ENCODE peak calls at places on chromosomes 13 and 19, in seven cellular contexts. U is mesendoderm, E is IMR-90, B is mesenchymal stem cell, T is H1, O is neuronal stem cell, V is trophoblast cell. K is an unnamed sample.

GRCh38 chr19:38877781-38878574 is at the start of gene RINL:
- DNase-seq in U (no peak), E (no peak), B (no peak), T (no peak), O (no peak), V (no peak), K (peak; percentile 48)

GRCh38 chr13:34657716-34658115 is 284.4 kb upstream of the NBEA start:
- DNase-seq in U (no peak), E (peak; percentile 24), B (peak; percentile 64), T (no peak), O (no peak), V (no peak), K (no peak)

GRCh38 chr19:2095338-2095938 is 688 bp downstream of the MOB3A start:
- DNase-seq in U (no peak), E (no peak), B (peak; percentile 12), T (no peak), O (no peak), V (peak; percentile 15), K (no peak)

GRCh38 chr19:18596752-18597157 is 8.2 kb downstream of the REX1BD start:
- DNase-seq in U (peak; percentile 63), E (no peak), B (no peak), T (peak; percentile 91), O (no peak), V (peak; percentile 57), K (peak; percentile 92)

GRCh38 chr13:44779085-44779484 is 203.0 kb upstream of the TSC22D1 start:
- DNase-seq in U (no peak), E (no peak), B (no peak), T (no peak), O (no peak), V (no peak), K (no peak)

GRCh38 chr19:3253270-3253669 is 28.8 kb downstream of the CELF5 start:
- DNase-seq in U (peak; percentile 45), E (no peak), B (no peak), T (no peak), O (no peak), V (no peak), K (no peak)

GRCh38 chr19:35150445-35150844 is 4.1 kb upstream of the FXYD5 start:
- DNase-seq in U (no peak), E (no peak), B (no peak), T (no peak), O (no peak), V (no peak), K (no peak)

GRCh38 chr13:28100149-28101121 is at the start of gene FLT3:
- DNase-seq in U (peak; percentile 79), E (peak; percentile 38), B (peak; percentile 39), T (peak; percentile 82), O (peak; percentile 48), V (peak; percentile 12), K (peak; percentile 76)

GRCh38 chr13:107669356-107669755 is 546.0 kb downstream of the LIG4 start:
- DNase-seq in U (no peak), E (peak; percentile 79), B (peak; percentile 30), T (no peak), O (no peak), V (no peak), K (no peak)

GRCh38 chr19:54364775-54365257 is at the start of gene LAIR1:
- DNase-seq in U (no peak), E (no peak), B (no peak), T (no peak), O (no peak), V (peak; percentile 22), K (no peak)

GRCh38 chr13:72166102-72166660 is 299.2 kb upstream of the DACH1 start:
- DNase-seq in U (no peak), E (no peak), B (peak; percentile 31), T (no peak), O (no peak), V (peak; percentile 29), K (no peak)

GRCh38 chr19:18744019-18744418 is 47.1 kb downstream of the COMP start:
- DNase-seq in U (no peak), E (no peak), B (no peak), T (no peak), O (no peak), V (no peak), K (no peak)

GRCh38 chr13:41428155-41428554 is 29.2 kb upstream of the RGCC start:
- DNase-seq in U (peak; percentile 27), E (no peak), B (no peak), T (peak; percentile 81), O (peak; percentile 6), V (no peak), K (peak; percentile 40)

GRCh38 chr19:35388277-35389054 is 17.6 kb downstream of the GPR42 start:
- DNase-seq in U (no peak), E (no peak), B (no peak), T (no peak), O (no peak), V (no peak), K (no peak)

GRCh38 chr13:113855931-113856715 is 7.8 kb downstream of the GAS6 start:
- DNase-seq in U (no peak), E (no peak), B (no peak), T (peak; percentile 33), O (no peak), V (no peak), K (no peak)

GRCh38 chr13:76635232-76636021 is 250.8 kb downstream of the KCTD12 start:
- DNase-seq in U (no peak), E (no peak), B (no peak), T (no peak), O (no peak), V (no peak), K (no peak)

GRCh38 chr13:24923305-24923640 is 159.3 kb downstream of the RNF17 start:
- DNase-seq in U (no peak), E (peak; percentile 75), B (peak; percentile 88), T (no peak), O (no peak), V (peak; percentile 57), K (no peak)

GRCh38 chr13:32059511-32059984 is 28.0 kb downstream of the FRY start:
- DNase-seq in U (no peak), E (no peak), B (no peak), T (no peak), O (no peak), V (no peak), K (no peak)

GRCh38 chr19:42376177-42376555 is 13.9 kb downstream of the CNFN start:
- DNase-seq in U (no peak), E (no peak), B (no peak), T (no peak), O (no peak), V (no peak), K (no peak)

GRCh38 chr19:42374826-42375376 is 15.2 kb downstream of the CNFN start:
- DNase-seq in U (no peak), E (no peak), B (no peak), T (no peak), O (no peak), V (no peak), K (no peak)

GRCh38 chr19:42378225-42378929 is 11.7 kb downstream of the CNFN start:
- DNase-seq in U (no peak), E (no peak), B (no peak), T (no peak), O (no peak), V (no peak), K (no peak)

GRCh38 chr19:42375415-42376176 is 14.5 kb downstream of the CNFN start:
- DNase-seq in U (no peak), E (no peak), B (no peak), T (no peak), O (no peak), V (no peak), K (no peak)

DNA sequence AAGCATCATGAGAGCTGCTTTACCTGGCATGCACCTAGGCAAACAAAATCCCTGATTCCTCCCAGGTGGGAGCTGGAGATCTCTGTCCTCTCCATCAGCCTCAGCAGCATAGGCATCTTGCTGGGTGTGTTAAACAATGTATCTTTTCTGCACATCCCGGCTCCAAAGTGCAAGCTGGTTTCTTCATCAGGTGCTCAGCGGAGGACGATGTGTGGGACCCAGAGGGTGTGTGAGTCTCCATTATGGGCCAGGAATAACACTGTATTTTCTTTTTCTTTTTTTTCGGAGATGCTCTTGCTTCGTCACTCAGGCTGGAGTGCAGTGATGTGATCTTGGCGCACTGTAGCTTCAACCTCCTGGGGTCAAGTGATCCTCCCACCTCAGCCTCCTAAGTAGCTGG is 9.9 kb downstream of the CNFN start:
- DNase-seq in U (no peak), E (no peak), B (no peak), T (no peak), O (no peak), V (no peak), K (no peak)
- H2AK5ac ChIP-seq in U (no peak overlapping the region), E (no peak overlapping the region), B (no peak overlapping the region), T (peak overlapping the region; percentile 48), O (no peak overlapping the region), V (no peak overlapping the region), K (no peak overlapping the region)

GRCh38 chr13:21504379-21504778 is 45.3 kb upstream of the ZDHHC20 start:
- DNase-seq in U (no peak), E (no peak), B (no peak), T (no peak), O (no peak), V (no peak), K (no peak)

GRCh38 chr13:21501709-21502108 is 42.6 kb upstream of the ZDHHC20 start:
- DNase-seq in U (peak; percentile 73), E (no peak), B (no peak), T (no peak), O (no peak), V (no peak), K (peak; percentile 38)
- H2AK5ac ChIP-seq in U (no peak overlapping the region), E (no peak overlapping the region), B (peak overlapping the region; percentile 9), T (no peak overlapping the region), O (no peak overlapping the region), V (no peak overlapping the region), K (no peak overlapping the region)

GRCh38 chr19:58428617-58429016 is 11.3 kb downstream of the ZNF132 start:
- DNase-seq in U (no peak), E (no peak), B (no peak), T (no peak), O (no peak), V (no peak), K (no peak)
- H2AK5ac ChIP-seq in U (no peak overlapping the region), E (no peak overlapping the region), B (no peak overlapping the region), T (no peak overlapping the region), O (no peak overlapping the region), V (no peak overlapping the region), K (no peak overlapping the region)

DNA sequence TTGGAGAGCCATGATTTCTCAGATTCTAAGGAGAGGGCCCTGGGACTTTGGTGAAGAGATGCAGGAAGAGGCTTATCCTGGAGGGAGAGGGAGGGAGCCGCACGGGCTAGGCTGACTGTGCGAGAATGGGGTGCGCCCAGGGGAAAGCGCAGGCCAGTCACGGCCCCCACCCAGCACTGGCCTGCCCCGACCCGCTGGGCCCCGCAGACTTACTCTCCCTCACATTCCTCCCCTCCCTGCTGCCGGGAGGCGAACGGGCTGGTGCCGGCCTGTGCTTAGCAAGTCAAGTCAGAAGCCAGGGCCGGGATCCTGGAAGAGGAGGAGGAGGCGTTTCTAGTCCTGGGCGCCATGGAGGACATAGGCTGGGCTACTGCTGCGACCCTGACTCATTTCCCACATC is 120.0 kb downstream of the CRYL1 start:
- DNase-seq in U (peak; percentile 70), E (no peak), B (no peak), T (peak; percentile 75), O (peak; percentile 29), V (peak; percentile 71), K (peak; percentile 69)
- H2AK5ac ChIP-seq in U (no peak overlapping the region), E (no peak overlapping the region), B (no peak overlapping the region), T (no peak overlapping the region), O (no peak overlapping the region), V (peak overlapping the region; percentile 57), K (no peak overlapping the region)

GRCh38 chr19:48887861-48888612 is 10.5 kb downstream of the TULP2 start:
- DNase-seq in U (peak; percentile 56), E (no peak), B (no peak), T (no peak), O (no peak), V (peak; percentile 61), K (peak; percentile 65)
- H2AK5ac ChIP-seq in U (no peak overlapping the region), E (no peak overlapping the region), B (no peak overlapping the region), T (peak overlapping the region; percentile 43), O (no peak overlapping the region), V (no peak overlapping the region), K (no peak overlapping the region)

K was measured in H9.